ENCODE peak calls at places on chromosomes 3 and 15, in eight cellular contexts. C, D, J, N, I, U, Y and A are unnamed samples.

GRCh38 chr3:179265875-179266274 is 15.0 kb upstream of the KCNMB3 start:
- DNase-seq in C (no peak), D (no peak), J (no peak), N (no peak), I (no peak), U (no peak), Y (no peak), A (no peak)

GRCh38 chr3:60582285-60582684 is 669.0 kb downstream of the FHIT start:
- DNase-seq in C (no peak), D (no peak), J (no peak), N (no peak), I (no peak), U (no peak), Y (no peak), A (no peak)

GRCh38 chr15:56857828-56858227 is 60.6 kb upstream of the TCF12 start:
- DNase-seq in C (no peak), D (no peak), J (no peak), N (no peak), I (no peak), U (no peak), Y (no peak), A (no peak)

GRCh38 chr3:141152801-141153678 is 78.6 kb upstream of the PXYLP1 start:
- DNase-seq in C (no peak), D (no peak), J (no peak), N (no peak), I (no peak), U (no peak), Y (no peak), A (no peak)

GRCh38 chr3:173913397-173913796 is 515.9 kb downstream of the NLGN1 start:
- DNase-seq in C (no peak), D (no peak), J (no peak), N (no peak), I (no peak), U (no peak), Y (no peak), A (no peak)

GRCh38 chr15:66581972-66582537 is 16.3 kb upstream of the LCTL start:
- DNase-seq in C (no peak), D (no peak), J (no peak), N (no peak), I (no peak), U (no peak), Y (no peak), A (no peak)

GRCh38 chr15:42591238-42591936 is 16.0 kb downstream of the STARD9 start:
- DNase-seq in C (no peak), D (no peak), J (no peak), N (peak), I (no peak), U (peak), Y (no peak), A (no peak)

GRCh38 chr3:52670621-52671521 is 14.8 kb downstream of the PBRM1 start:
- DNase-seq in C (peak), D (peak), J (no peak), N (no peak), I (no peak), U (no peak), Y (no peak), A (peak)

GRCh38 chr3:170307998-170308398 is 49.5 kb upstream of the SKIL start:
- DNase-seq in C (no peak), D (no peak), J (no peak), N (no peak), I (no peak), U (no peak), Y (no peak), A (no peak)

GRCh38 chr3:169133178-169134161 is 530.0 kb downstream of the MECOM start:
- DNase-seq in C (no peak), D (no peak), J (no peak), N (no peak), I (no peak), U (no peak), Y (no peak), A (no peak)

GRCh38 chr3:71077070-71077469 is 506.5 kb downstream of the FOXP1 start:
- DNase-seq in C (no peak), D (no peak), J (no peak), N (no peak), I (no peak), U (no peak), Y (no peak), A (no peak)